ENCODE peak calls at places on chromosomes 16 and 17, in five cellular contexts. One of them, this sample, is unnamed.

GRCh38 chr17:19707728-19708221 is 8.6 kb downstream of the SLC47A2 start:
- DNase-seq in cerebellar cortex: no peak
- DNase-seq in Peyer's patch: no peak
- DNase-seq in CD4-positive, alpha-beta memory T cell: no peak
- DNase-seq in GM23338: no peak
- DNase-seq in this sample: no peak

GRCh38 chr16:61900482-61900881 is 135.8 kb downstream of the CDH8 start:
- DNase-seq in CD4-positive, alpha-beta memory T cell: no peak
- DNase-seq in GM23338: no peak
- DNase-seq in cerebellar cortex: no peak
- DNase-seq in Peyer's patch: no peak
- DNase-seq in this sample: no peak

GRCh38 chr17:49193513-49194296 is 16.7 kb downstream of the GNGT2 start:
- DNase-seq in cerebellar cortex: peak
- DNase-seq in CD4-positive, alpha-beta memory T cell: peak
- DNase-seq in GM23338: peak
- DNase-seq in Peyer's patch: peak
- DNase-seq in this sample: peak

GRCh38 chr16:89615596-89616090 is 2.2 kb downstream of the DPEP1 start:
- DNase-seq in GM23338: peak
- DNase-seq in Peyer's patch: peak
- DNase-seq in cerebellar cortex: no peak
- DNase-seq in CD4-positive, alpha-beta memory T cell: no peak
- DNase-seq in this sample: no peak

GRCh38 chr16:67296422-67296821 is 17.1 kb downstream of the PLEKHG4 start:
- DNase-seq in cerebellar cortex: no peak
- DNase-seq in Peyer's patch: no peak
- DNase-seq in GM23338: no peak
- DNase-seq in CD4-positive, alpha-beta memory T cell: no peak
- DNase-seq in this sample: no peak

GRCh38 chr17:75488693-75489510 is 26.4 kb downstream of the CASKIN2 start:
- DNase-seq in GM23338: no peak
- DNase-seq in CD4-positive, alpha-beta memory T cell: no peak
- DNase-seq in cerebellar cortex: no peak
- DNase-seq in Peyer's patch: no peak
- DNase-seq in this sample: no peak

GRCh38 chr16:22358000-22358399 is 16.4 kb downstream of the CDR2 start:
- DNase-seq in CD4-positive, alpha-beta memory T cell: peak
- DNase-seq in Peyer's patch: no peak
- DNase-seq in GM23338: no peak
- DNase-seq in cerebellar cortex: no peak
- DNase-seq in this sample: no peak

GRCh38 chr16:3115561-3115960 is 3.2 kb downstream of the ZNF205 start:
- DNase-seq in Peyer's patch: no peak
- DNase-seq in cerebellar cortex: no peak
- DNase-seq in GM23338: peak
- DNase-seq in CD4-positive, alpha-beta memory T cell: no peak
- DNase-seq in this sample: no peak

GRCh38 chr17:49013311-49014205 is 16.4 kb downstream of the IGF2BP1 start:
- DNase-seq in Peyer's patch: no peak
- DNase-seq in CD4-positive, alpha-beta memory T cell: no peak
- DNase-seq in GM23338: peak
- DNase-seq in cerebellar cortex: no peak
- DNase-seq in this sample: no peak